ENCODE peak calls at places on chromosomes 12 and 14, in nine cellular contexts. One of them, this sample, is unnamed.
A peak's percentile ranks its signal among the peaks of the same experiment; 100 is the strongest.

GRCh38 chr14:47186491-47186890 is 488.9 kb downstream of the MDGA2 start:
- DNase-seq in aorta: no peak
- DNase-seq in CD4-positive, CD25-positive, alpha-beta regulatory T cell: no peak
- DNase-seq in endothelial cell of umbilical vein: peak; percentile 79
- DNase-seq in effector CD4-positive, alpha-beta T cell: no peak
- DNase-seq in Karpas-422: no peak
- DNase-seq in SK-N-MC: no peak
- DNase-seq in psoas muscle: no peak
- DNase-seq in left ventricle myocardium inferior: no peak
- DNase-seq in this sample: no peak

GRCh38 chr12:42094277-42094676 is 50.4 kb downstream of the GXYLT1 start:
- DNase-seq in aorta: no peak
- DNase-seq in CD4-positive, CD25-positive, alpha-beta regulatory T cell: peak; percentile 21
- DNase-seq in endothelial cell of umbilical vein: peak; percentile 39
- DNase-seq in effector CD4-positive, alpha-beta T cell: peak; percentile 4
- DNase-seq in Karpas-422: no peak
- DNase-seq in SK-N-MC: no peak
- DNase-seq in psoas muscle: no peak
- DNase-seq in left ventricle myocardium inferior: no peak
- DNase-seq in this sample: peak; percentile 13

GRCh38 chr14:38199768-38200167 is 7.9 kb upstream of the SSTR1 start:
- DNase-seq in aorta: no peak
- DNase-seq in CD4-positive, CD25-positive, alpha-beta regulatory T cell: no peak
- DNase-seq in endothelial cell of umbilical vein: no peak
- DNase-seq in effector CD4-positive, alpha-beta T cell: no peak
- DNase-seq in Karpas-422: no peak
- DNase-seq in SK-N-MC: no peak
- DNase-seq in psoas muscle: no peak
- DNase-seq in left ventricle myocardium inferior: no peak
- DNase-seq in this sample: no peak

GRCh38 chr12:118190266-118190665 is 54.3 kb downstream of the PEBP1 start:
- DNase-seq in aorta: no peak
- DNase-seq in CD4-positive, CD25-positive, alpha-beta regulatory T cell: no peak
- DNase-seq in endothelial cell of umbilical vein: peak; percentile 26
- DNase-seq in effector CD4-positive, alpha-beta T cell: no peak
- DNase-seq in Karpas-422: no peak
- DNase-seq in SK-N-MC: no peak
- DNase-seq in psoas muscle: no peak
- DNase-seq in left ventricle myocardium inferior: no peak
- DNase-seq in this sample: no peak

GRCh38 chr12:29032431-29032830 is 116.6 kb upstream of the FAR2 start:
- DNase-seq in aorta: no peak
- DNase-seq in CD4-positive, CD25-positive, alpha-beta regulatory T cell: no peak
- DNase-seq in endothelial cell of umbilical vein: no peak
- DNase-seq in effector CD4-positive, alpha-beta T cell: no peak
- DNase-seq in Karpas-422: no peak
- DNase-seq in SK-N-MC: no peak
- DNase-seq in psoas muscle: no peak
- DNase-seq in left ventricle myocardium inferior: no peak
- DNase-seq in this sample: no peak

GRCh38 chr12:28180791-28181190 is 9.5 kb upstream of the CCDC91 start:
- DNase-seq in aorta: no peak
- DNase-seq in CD4-positive, CD25-positive, alpha-beta regulatory T cell: no peak
- DNase-seq in endothelial cell of umbilical vein: no peak
- DNase-seq in effector CD4-positive, alpha-beta T cell: no peak
- DNase-seq in Karpas-422: no peak
- DNase-seq in SK-N-MC: no peak
- DNase-seq in psoas muscle: no peak
- DNase-seq in left ventricle myocardium inferior: no peak
- DNase-seq in this sample: no peak

GRCh38 chr12:4763549-4763948 is 43.3 kb downstream of the GALNT8 start:
- DNase-seq in aorta: peak; percentile 56
- DNase-seq in CD4-positive, CD25-positive, alpha-beta regulatory T cell: no peak
- DNase-seq in endothelial cell of umbilical vein: no peak
- DNase-seq in effector CD4-positive, alpha-beta T cell: no peak
- DNase-seq in Karpas-422: no peak
- DNase-seq in SK-N-MC: no peak
- DNase-seq in psoas muscle: no peak
- DNase-seq in left ventricle myocardium inferior: no peak
- DNase-seq in this sample: no peak

GRCh38 chr14:38078393-38078792 is 129.3 kb upstream of the SSTR1 start:
- DNase-seq in aorta: no peak
- DNase-seq in CD4-positive, CD25-positive, alpha-beta regulatory T cell: peak; percentile 7
- DNase-seq in endothelial cell of umbilical vein: no peak
- DNase-seq in effector CD4-positive, alpha-beta T cell: peak; percentile 59
- DNase-seq in Karpas-422: peak; percentile 44
- DNase-seq in SK-N-MC: no peak
- DNase-seq in psoas muscle: no peak
- DNase-seq in left ventricle myocardium inferior: no peak
- DNase-seq in this sample: no peak

GRCh38 chr12:51788876-51789275 is 59.6 kb downstream of the FIGNL2 start:
- DNase-seq in aorta: no peak
- DNase-seq in CD4-positive, CD25-positive, alpha-beta regulatory T cell: no peak
- DNase-seq in endothelial cell of umbilical vein: no peak
- DNase-seq in effector CD4-positive, alpha-beta T cell: no peak
- DNase-seq in Karpas-422: no peak
- DNase-seq in SK-N-MC: no peak
- DNase-seq in psoas muscle: no peak
- DNase-seq in left ventricle myocardium inferior: no peak
- DNase-seq in this sample: no peak

GRCh38 chr14:77682158-77682553 is 25.7 kb downstream of the ALKBH1 start:
- DNase-seq in aorta: no peak
- DNase-seq in CD4-positive, CD25-positive, alpha-beta regulatory T cell: no peak
- DNase-seq in endothelial cell of umbilical vein: no peak
- DNase-seq in effector CD4-positive, alpha-beta T cell: no peak
- DNase-seq in Karpas-422: no peak
- DNase-seq in SK-N-MC: no peak
- DNase-seq in psoas muscle: no peak
- DNase-seq in left ventricle myocardium inferior: no peak
- DNase-seq in this sample: no peak

GRCh38 chr12:89101440-89101839 is 250.9 kb downstream of the DUSP6 start:
- DNase-seq in aorta: no peak
- DNase-seq in CD4-positive, CD25-positive, alpha-beta regulatory T cell: no peak
- DNase-seq in endothelial cell of umbilical vein: peak; percentile 63
- DNase-seq in effector CD4-positive, alpha-beta T cell: no peak
- DNase-seq in Karpas-422: no peak
- DNase-seq in SK-N-MC: no peak
- DNase-seq in psoas muscle: no peak
- DNase-seq in left ventricle myocardium inferior: no peak
- DNase-seq in this sample: no peak

GRCh38 chr12:52377266-52377665 is 8.2 kb downstream of the KRT84 start:
- DNase-seq in aorta: no peak
- DNase-seq in CD4-positive, CD25-positive, alpha-beta regulatory T cell: no peak
- DNase-seq in endothelial cell of umbilical vein: no peak
- DNase-seq in effector CD4-positive, alpha-beta T cell: no peak
- DNase-seq in Karpas-422: no peak
- DNase-seq in SK-N-MC: no peak
- DNase-seq in psoas muscle: no peak
- DNase-seq in left ventricle myocardium inferior: no peak
- DNase-seq in this sample: no peak

GRCh38 chr12:125552223-125552747 is 487.1 kb downstream of the AACS start:
- DNase-seq in aorta: no peak
- DNase-seq in CD4-positive, CD25-positive, alpha-beta regulatory T cell: no peak
- DNase-seq in endothelial cell of umbilical vein: no peak
- DNase-seq in effector CD4-positive, alpha-beta T cell: no peak
- DNase-seq in Karpas-422: no peak
- DNase-seq in SK-N-MC: no peak
- DNase-seq in psoas muscle: no peak
- DNase-seq in left ventricle myocardium inferior: no peak
- DNase-seq in this sample: peak; percentile 56

GRCh38 chr12:3189282-3189681 is 112.1 kb downstream of the TSPAN9 start:
- DNase-seq in aorta: no peak
- DNase-seq in CD4-positive, CD25-positive, alpha-beta regulatory T cell: no peak
- DNase-seq in endothelial cell of umbilical vein: no peak
- DNase-seq in effector CD4-positive, alpha-beta T cell: no peak
- DNase-seq in Karpas-422: no peak
- DNase-seq in SK-N-MC: no peak
- DNase-seq in psoas muscle: no peak
- DNase-seq in left ventricle myocardium inferior: no peak
- DNase-seq in this sample: no peak

GRCh38 chr12:55698241-55698955 is 9.3 kb downstream of the ITGA7 start:
- DNase-seq in aorta: peak; percentile 44
- DNase-seq in CD4-positive, CD25-positive, alpha-beta regulatory T cell: no peak
- DNase-seq in endothelial cell of umbilical vein: no peak
- DNase-seq in effector CD4-positive, alpha-beta T cell: no peak
- DNase-seq in Karpas-422: no peak
- DNase-seq in SK-N-MC: no peak
- DNase-seq in psoas muscle: peak; percentile 42
- DNase-seq in left ventricle myocardium inferior: no peak
- DNase-seq in this sample: no peak

GRCh38 chr12:53703746-53704145 is 23.5 kb downstream of the CALCOCO1 start:
- DNase-seq in aorta: no peak
- DNase-seq in CD4-positive, CD25-positive, alpha-beta regulatory T cell: no peak
- DNase-seq in endothelial cell of umbilical vein: no peak
- DNase-seq in effector CD4-positive, alpha-beta T cell: no peak
- DNase-seq in Karpas-422: no peak
- DNase-seq in SK-N-MC: no peak
- DNase-seq in psoas muscle: no peak
- DNase-seq in left ventricle myocardium inferior: no peak
- DNase-seq in this sample: no peak

GRCh38 chr12:123602651-123603195 is 824 bp downstream of the DDX55 start:
- DNase-seq in aorta: no peak
- DNase-seq in CD4-positive, CD25-positive, alpha-beta regulatory T cell: no peak
- DNase-seq in endothelial cell of umbilical vein: no peak
- DNase-seq in effector CD4-positive, alpha-beta T cell: no peak
- DNase-seq in Karpas-422: peak; percentile 70
- DNase-seq in SK-N-MC: no peak
- DNase-seq in psoas muscle: no peak
- DNase-seq in left ventricle myocardium inferior: no peak
- DNase-seq in this sample: peak; percentile 67

GRCh38 chr14:34920339-34920738 is 45.2 kb upstream of the BAZ1A start:
- DNase-seq in aorta: no peak
- DNase-seq in CD4-positive, CD25-positive, alpha-beta regulatory T cell: no peak
- DNase-seq in endothelial cell of umbilical vein: no peak
- DNase-seq in effector CD4-positive, alpha-beta T cell: no peak
- DNase-seq in Karpas-422: no peak
- DNase-seq in SK-N-MC: no peak
- DNase-seq in psoas muscle: no peak
- DNase-seq in left ventricle myocardium inferior: no peak
- DNase-seq in this sample: no peak

GRCh38 chr14:93688239-93688666 is 100.0 kb downstream of the PRIMA1 start:
- DNase-seq in aorta: no peak
- DNase-seq in CD4-positive, CD25-positive, alpha-beta regulatory T cell: no peak
- DNase-seq in endothelial cell of umbilical vein: no peak
- DNase-seq in effector CD4-positive, alpha-beta T cell: no peak
- DNase-seq in Karpas-422: no peak
- DNase-seq in SK-N-MC: no peak
- DNase-seq in psoas muscle: no peak
- DNase-seq in left ventricle myocardium inferior: no peak
- DNase-seq in this sample: no peak

GRCh38 chr12:78192979-78193378 is 362.3 kb downstream of the NAV3 start:
- DNase-seq in aorta: no peak
- DNase-seq in CD4-positive, CD25-positive, alpha-beta regulatory T cell: no peak
- DNase-seq in endothelial cell of umbilical vein: no peak
- DNase-seq in effector CD4-positive, alpha-beta T cell: no peak
- DNase-seq in Karpas-422: no peak
- DNase-seq in SK-N-MC: no peak
- DNase-seq in psoas muscle: no peak
- DNase-seq in left ventricle myocardium inferior: no peak
- DNase-seq in this sample: no peak

GRCh38 chr14:49634547-49635334 is at the start of gene DNAAF2:
- DNase-seq in aorta: peak; percentile 71
- DNase-seq in CD4-positive, CD25-positive, alpha-beta regulatory T cell: peak; percentile 62
- DNase-seq in endothelial cell of umbilical vein: peak; percentile 80
- DNase-seq in effector CD4-positive, alpha-beta T cell: peak; percentile 60
- DNase-seq in Karpas-422: peak; percentile 88
- DNase-seq in SK-N-MC: no peak
- DNase-seq in psoas muscle: no peak
- DNase-seq in left ventricle myocardium inferior: peak; percentile 53
- DNase-seq in this sample: peak; percentile 75

GRCh38 chr14:31270196-31270772 is 62.7 kb upstream of the HECTD1 start:
- DNase-seq in aorta: peak; percentile 61
- DNase-seq in CD4-positive, CD25-positive, alpha-beta regulatory T cell: no peak
- DNase-seq in endothelial cell of umbilical vein: no peak
- DNase-seq in effector CD4-positive, alpha-beta T cell: no peak
- DNase-seq in Karpas-422: peak; percentile 86
- DNase-seq in SK-N-MC: no peak
- DNase-seq in psoas muscle: no peak
- DNase-seq in left ventricle myocardium inferior: no peak
- DNase-seq in this sample: peak; percentile 29

GRCh38 chr12:1808798-1809480 is 11.4 kb upstream of the LRTM2 start:
- DNase-seq in aorta: peak; percentile 36
- DNase-seq in CD4-positive, CD25-positive, alpha-beta regulatory T cell: no peak
- DNase-seq in endothelial cell of umbilical vein: no peak
- DNase-seq in effector CD4-positive, alpha-beta T cell: no peak
- DNase-seq in Karpas-422: no peak
- DNase-seq in SK-N-MC: no peak
- DNase-seq in psoas muscle: peak; percentile 23
- DNase-seq in left ventricle myocardium inferior: peak; percentile 12
- DNase-seq in this sample: peak; percentile 71

GRCh38 chr12:3542911-3543310 is 51.9 kb downstream of the PRMT8 start:
- DNase-seq in aorta: no peak
- DNase-seq in CD4-positive, CD25-positive, alpha-beta regulatory T cell: no peak
- DNase-seq in endothelial cell of umbilical vein: no peak
- DNase-seq in effector CD4-positive, alpha-beta T cell: no peak
- DNase-seq in Karpas-422: no peak
- DNase-seq in SK-N-MC: no peak
- DNase-seq in psoas muscle: no peak
- DNase-seq in left ventricle myocardium inferior: no peak
- DNase-seq in this sample: no peak

GRCh38 chr14:70943838-70944237 is 36.6 kb downstream of the PCNX1 start:
- DNase-seq in aorta: no peak
- DNase-seq in CD4-positive, CD25-positive, alpha-beta regulatory T cell: no peak
- DNase-seq in endothelial cell of umbilical vein: no peak
- DNase-seq in effector CD4-positive, alpha-beta T cell: no peak
- DNase-seq in Karpas-422: no peak
- DNase-seq in SK-N-MC: no peak
- DNase-seq in psoas muscle: no peak
- DNase-seq in left ventricle myocardium inferior: no peak
- DNase-seq in this sample: peak; percentile 19

This sample was measured in NB4.